ENCODE peak calls at places on chromosome 12, in seven cellular contexts. One of them, this sample, is unnamed. For H3K4me1, the result is how much of the 10 kb centered on the place peaks cover.

GRCh38 chr12:20507711-20508110 is 139.4 kb downstream of the PDE3A start:
- DNase-seq in adrenal gland: no peak
- DNase-seq in A549: no peak
- DNase-seq in uterus: no peak
- DNase-seq in astrocyte: no peak
- DNase-seq in upper lobe of right lung: no peak
- DNase-seq in keratinocyte: no peak
- DNase-seq in this sample: no peak

GRCh38 chr12:30420561-30420960 is 275.1 kb downstream of the IPO8 start:
- DNase-seq in adrenal gland: no peak
- DNase-seq in A549: no peak
- DNase-seq in uterus: no peak
- DNase-seq in astrocyte: peak
- DNase-seq in upper lobe of right lung: no peak
- DNase-seq in keratinocyte: no peak
- DNase-seq in this sample: no peak

GRCh38 chr12:12819752-12820311 is 6.7 kb downstream of the DDX47 start:
- DNase-seq in adrenal gland: no peak
- DNase-seq in A549: peak
- DNase-seq in uterus: peak
- DNase-seq in astrocyte: peak
- DNase-seq in upper lobe of right lung: no peak
- DNase-seq in keratinocyte: peak
- DNase-seq in this sample: no peak

GRCh38 chr12:77294016-77294415 is 228.6 kb upstream of the E2F7 start:
- DNase-seq in adrenal gland: no peak
- DNase-seq in A549: no peak
- DNase-seq in uterus: no peak
- DNase-seq in astrocyte: peak
- DNase-seq in upper lobe of right lung: no peak
- DNase-seq in keratinocyte: no peak
- DNase-seq in this sample: no peak

GRCh38 chr12:110199360-110200123 is 75.4 kb downstream of the IFT81 start:
- DNase-seq in adrenal gland: no peak
- DNase-seq in A549: peak
- DNase-seq in uterus: no peak
- DNase-seq in astrocyte: peak
- DNase-seq in upper lobe of right lung: no peak
- DNase-seq in keratinocyte: no peak
- DNase-seq in this sample: no peak

GRCh38 chr12:63420206-63420644 is 248.1 kb downstream of the DPY19L2 start:
- DNase-seq in adrenal gland: peak
- DNase-seq in A549: peak
- DNase-seq in uterus: no peak
- DNase-seq in astrocyte: peak
- DNase-seq in upper lobe of right lung: no peak
- DNase-seq in keratinocyte: no peak
- DNase-seq in this sample: peak

GRCh38 chr12:62466018-62466595 is 519 bp upstream of the MON2 start:
- DNase-seq in adrenal gland: peak
- DNase-seq in A549: peak
- DNase-seq in uterus: peak
- DNase-seq in astrocyte: peak
- DNase-seq in upper lobe of right lung: no peak
- DNase-seq in keratinocyte: no peak
- DNase-seq in this sample: peak

GRCh38 chr12:123034865-123035264 is 54.4 kb downstream of the ARL6IP4 start:
- DNase-seq in adrenal gland: no peak
- DNase-seq in A549: peak
- DNase-seq in uterus: no peak
- DNase-seq in astrocyte: peak
- DNase-seq in upper lobe of right lung: no peak
- DNase-seq in keratinocyte: no peak
- DNase-seq in this sample: no peak

GRCh38 chr12:89461649-89462612 is 62.7 kb downstream of the GALNT4 start:
- DNase-seq in adrenal gland: no peak
- DNase-seq in A549: peak
- DNase-seq in uterus: no peak
- DNase-seq in astrocyte: peak
- DNase-seq in upper lobe of right lung: no peak
- DNase-seq in keratinocyte: no peak
- DNase-seq in this sample: no peak

GRCh38 chr12:52169886-52170285 is 21.9 kb downstream of the KRT80 start:
- DNase-seq in adrenal gland: no peak
- DNase-seq in A549: no peak
- DNase-seq in uterus: no peak
- DNase-seq in astrocyte: no peak
- DNase-seq in upper lobe of right lung: no peak
- DNase-seq in keratinocyte: no peak
- DNase-seq in this sample: no peak

GRCh38 chr12:64544796-64545382 is 65.4 kb upstream of the RASSF3 start:
- DNase-seq in adrenal gland: no peak
- DNase-seq in A549: no peak
- DNase-seq in uterus: no peak
- DNase-seq in astrocyte: no peak
- DNase-seq in upper lobe of right lung: no peak
- DNase-seq in keratinocyte: no peak
- DNase-seq in this sample: no peak

GRCh38 chr12:26338574-26339572 is 143.5 kb downstream of the SSPN start:
- DNase-seq in adrenal gland: no peak
- DNase-seq in A549: peak
- DNase-seq in uterus: no peak
- DNase-seq in astrocyte: peak
- DNase-seq in upper lobe of right lung: no peak
- DNase-seq in keratinocyte: no peak
- DNase-seq in this sample: no peak

GRCh38 chr12:127893875-127894635 is 372.9 kb upstream of the TMEM132C start:
- DNase-seq in adrenal gland: no peak
- DNase-seq in A549: no peak
- DNase-seq in uterus: no peak
- DNase-seq in astrocyte: no peak
- DNase-seq in upper lobe of right lung: no peak
- DNase-seq in keratinocyte: no peak
- DNase-seq in this sample: no peak

GRCh38 chr12:22858849-22859569 is 234.0 kb downstream of the ETNK1 start:
- DNase-seq in adrenal gland: no peak
- DNase-seq in A549: no peak
- DNase-seq in uterus: no peak
- DNase-seq in astrocyte: peak
- DNase-seq in upper lobe of right lung: no peak
- DNase-seq in keratinocyte: no peak
- DNase-seq in this sample: no peak

GRCh38 chr12:9271875-9272274 is 63.7 kb upstream of the PZP start:
- DNase-seq in adrenal gland: no peak
- DNase-seq in A549: no peak
- DNase-seq in uterus: no peak
- DNase-seq in astrocyte: no peak
- DNase-seq in upper lobe of right lung: no peak
- DNase-seq in keratinocyte: no peak
- DNase-seq in this sample: no peak

GRCh38 chr12:120625557-120626419 is 14.6 kb upstream of the CABP1 start:
- DNase-seq in adrenal gland: peak
- DNase-seq in A549: peak
- DNase-seq in uterus: no peak
- DNase-seq in astrocyte: no peak
- DNase-seq in upper lobe of right lung: peak
- DNase-seq in keratinocyte: no peak
- DNase-seq in this sample: peak

GRCh38 chr12:107352347-107353081 is 259.2 kb upstream of the CRY1 start:
- DNase-seq in adrenal gland: no peak
- DNase-seq in A549: peak
- DNase-seq in uterus: no peak
- DNase-seq in astrocyte: no peak
- DNase-seq in upper lobe of right lung: no peak
- DNase-seq in keratinocyte: no peak
- DNase-seq in this sample: no peak

GRCh38 chr12:4296749-4297148 is 23.2 kb downstream of the CCND2 start:
- DNase-seq in adrenal gland: no peak
- DNase-seq in A549: no peak
- DNase-seq in uterus: no peak
- DNase-seq in astrocyte: no peak
- DNase-seq in upper lobe of right lung: no peak
- DNase-seq in keratinocyte: no peak
- DNase-seq in this sample: no peak

GRCh38 chr12:49470986-49471385 is 67.8 kb upstream of the KCNH3 start:
- DNase-seq in adrenal gland: no peak
- DNase-seq in A549: no peak
- DNase-seq in uterus: no peak
- DNase-seq in astrocyte: no peak
- DNase-seq in upper lobe of right lung: no peak
- DNase-seq in keratinocyte: no peak
- DNase-seq in this sample: no peak

GRCh38 chr12:77724367-77724957 is 106.2 kb upstream of the NAV3 start:
- DNase-seq in adrenal gland: no peak
- DNase-seq in A549: no peak
- DNase-seq in uterus: no peak
- DNase-seq in astrocyte: peak
- DNase-seq in upper lobe of right lung: no peak
- DNase-seq in keratinocyte: no peak
- DNase-seq in this sample: no peak

GRCh38 chr12:4412462-4412861 is 33.0 kb upstream of the FGF23 start:
- DNase-seq in adrenal gland: no peak
- DNase-seq in A549: no peak
- DNase-seq in uterus: no peak
- DNase-seq in astrocyte: no peak
- DNase-seq in upper lobe of right lung: no peak
- DNase-seq in keratinocyte: no peak
- DNase-seq in this sample: no peak

GRCh38 chr12:54338682-54339296 is 13.9 kb downstream of the COPZ1 start:
- DNase-seq in adrenal gland: no peak
- DNase-seq in A549: no peak
- DNase-seq in uterus: peak
- DNase-seq in astrocyte: peak
- DNase-seq in upper lobe of right lung: no peak
- DNase-seq in keratinocyte: no peak
- DNase-seq in this sample: no peak

GRCh38 chr12:83343767-83344166 is 657.1 kb downstream of the TMTC2 start:
- DNase-seq in adrenal gland: no peak
- DNase-seq in A549: no peak
- DNase-seq in uterus: no peak
- DNase-seq in astrocyte: no peak
- DNase-seq in upper lobe of right lung: no peak
- DNase-seq in keratinocyte: no peak
- DNase-seq in this sample: no peak

GRCh38 chr12:95204141-95204866 is 13.0 kb downstream of the FGD6 start:
- DNase-seq in adrenal gland: peak
- DNase-seq in A549: peak
- DNase-seq in uterus: peak
- DNase-seq in astrocyte: peak
- DNase-seq in upper lobe of right lung: no peak
- DNase-seq in keratinocyte: peak
- DNase-seq in this sample: no peak

GRCh38 chr12:55720894-55721444 is 776 bp downstream of the RDH5 start:
- DNase-seq in adrenal gland: peak
- DNase-seq in A549: peak
- DNase-seq in uterus: peak
- DNase-seq in astrocyte: peak
- DNase-seq in upper lobe of right lung: peak
- DNase-seq in keratinocyte: peak
- DNase-seq in this sample: peak

DNA sequence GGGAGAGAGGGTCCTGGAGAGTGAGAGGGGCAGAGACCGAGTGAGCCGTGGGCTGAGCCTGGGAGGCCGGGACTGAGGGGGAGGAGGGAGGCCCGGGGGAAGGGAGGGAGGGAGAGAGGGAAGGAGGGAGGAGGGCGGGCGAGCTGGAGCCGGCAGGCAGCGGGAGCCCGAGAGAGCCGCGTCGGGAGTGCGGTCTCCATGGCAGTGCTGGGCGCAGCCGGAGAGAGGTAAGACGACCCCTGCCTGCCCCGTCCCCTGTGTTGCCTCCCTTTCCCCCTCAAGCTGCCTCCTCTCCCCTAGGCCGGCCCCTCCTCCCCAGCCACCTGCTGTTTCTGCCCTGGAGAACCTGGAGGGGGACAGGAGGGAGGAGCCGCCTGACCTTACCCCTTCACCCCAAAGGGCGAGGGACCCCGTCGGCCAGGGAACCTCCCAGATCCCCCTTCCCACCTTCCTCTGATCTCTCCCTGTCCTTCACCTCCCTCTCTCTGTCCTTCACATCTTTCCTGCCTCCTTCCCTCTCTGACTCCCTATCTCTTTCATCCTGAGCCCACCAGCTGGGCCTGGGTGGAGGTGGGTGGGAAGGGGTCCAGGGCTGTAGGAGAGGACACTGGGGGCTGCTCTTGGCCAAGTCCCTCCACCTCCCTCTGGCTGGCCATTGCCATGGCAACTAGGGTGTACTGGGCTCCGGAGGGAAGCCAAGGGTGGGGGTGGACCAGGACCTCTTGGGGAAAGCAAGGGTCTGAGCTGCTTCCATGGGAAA is at the start of gene GPR162:
- DNase-seq in adrenal gland: no peak
- DNase-seq in A549: peak
- DNase-seq in uterus: peak
- DNase-seq in astrocyte: peak
- DNase-seq in upper lobe of right lung: no peak
- DNase-seq in keratinocyte: no peak
- DNase-seq in this sample: peak
- H3K27ac ChIP-seq in adrenal gland: peak
- H3K27ac ChIP-seq in A549: peak
- H3K27ac ChIP-seq in uterus: peak
- H3K27ac ChIP-seq in astrocyte: no peak
- H3K27ac ChIP-seq in upper lobe of right lung: peak
- H3K27ac ChIP-seq in keratinocyte: no peak
- H3K27ac ChIP-seq in this sample: peak

GRCh38 chr12:46459881-46460545 is 87.4 kb upstream of the SLC38A2 start:
- DNase-seq in adrenal gland: no peak
- DNase-seq in A549: no peak
- DNase-seq in uterus: no peak
- DNase-seq in astrocyte: no peak
- DNase-seq in upper lobe of right lung: no peak
- DNase-seq in keratinocyte: no peak
- DNase-seq in this sample: no peak
- H3K4me1 ChIP-seq in adrenal gland: under half
- H3K4me1 ChIP-seq in A549: under half
- H3K4me1 ChIP-seq in uterus: under half
- H3K4me1 ChIP-seq in astrocyte: under half
- H3K4me1 ChIP-seq in upper lobe of right lung: under half
- H3K4me1 ChIP-seq in keratinocyte: under half
- H3K4me1 ChIP-seq in this sample: under half

DNA sequence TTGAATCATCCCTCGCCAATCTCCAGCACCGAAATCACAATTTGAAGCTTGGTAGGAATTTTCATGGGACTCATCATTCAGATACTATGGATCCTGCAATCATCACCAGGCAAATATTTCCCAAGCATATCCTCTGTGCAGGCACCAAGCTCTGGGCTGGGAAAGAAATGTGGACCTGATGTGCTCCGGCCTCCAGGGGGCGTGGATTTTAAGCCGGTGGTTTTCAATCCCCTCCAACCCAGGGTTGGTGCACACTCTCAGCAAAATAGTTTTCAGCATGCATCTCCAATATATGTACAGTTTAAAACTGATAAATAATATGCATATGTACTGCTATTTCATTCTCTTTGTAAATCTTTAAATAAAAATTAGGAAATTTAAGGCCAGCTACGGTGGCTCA is 98.9 kb downstream of the RBM19 start:
- DNase-seq in adrenal gland: no peak
- DNase-seq in A549: peak
- DNase-seq in uterus: no peak
- DNase-seq in astrocyte: no peak
- DNase-seq in upper lobe of right lung: no peak
- DNase-seq in keratinocyte: no peak
- DNase-seq in this sample: no peak
- TF ChIP-seq CTCF in adrenal gland: no peak
- TF ChIP-seq CTCF in A549: peak
- TF ChIP-seq CTCF in uterus: no peak
- TF ChIP-seq CTCF in astrocyte: peak
- TF ChIP-seq CTCF in upper lobe of right lung: no peak
- TF ChIP-seq CTCF in keratinocyte: peak
- TF ChIP-seq CTCF in this sample: no peak

GRCh38 chr12:50507474-50507838 is 2.7 kb downstream of the DIP2B start:
- DNase-seq in adrenal gland: no peak
- DNase-seq in A549: no peak
- DNase-seq in uterus: no peak
- DNase-seq in astrocyte: no peak
- DNase-seq in upper lobe of right lung: no peak
- DNase-seq in keratinocyte: no peak
- DNase-seq in this sample: no peak
- H3K27ac ChIP-seq in adrenal gland: peak
- H3K27ac ChIP-seq in A549: no peak
- H3K27ac ChIP-seq in uterus: no peak
- H3K27ac ChIP-seq in astrocyte: no peak
- H3K27ac ChIP-seq in upper lobe of right lung: no peak
- H3K27ac ChIP-seq in keratinocyte: peak
- H3K27ac ChIP-seq in this sample: no peak

This sample was measured in testis.